ENCODE peak calls at places on chromosomes 3 and 15, in five cellular contexts. T is psoas muscle; L is CD8-positive, alpha-beta T cell; U is epithelial cell of prostate; P is small intestine. A is an unnamed sample.
A peak's percentile ranks its signal among the peaks of the same experiment; 100 is the strongest.

GRCh38 chr3:67531149-67532101 is 123.0 kb downstream of the SUCLG2 start:
- DNase-seq in L (no peak), T (no peak), U (no peak), P (no peak), A (no peak)

GRCh38 chr3:175746308-175746707 is 887.2 kb downstream of the NAALADL2 start:
- DNase-seq in U (no peak), L (no peak), T (no peak), P (no peak), A (no peak)

GRCh38 chr3:196694202-196694638 is 17.8 kb downstream of the CEP19 start:
- DNase-seq in L (no peak), U (no peak), P (no peak), T (no peak), A (no peak)

GRCh38 chr3:62375655-62376054 is 2.3 kb upstream of the FEZF2 start:
- DNase-seq in P (no peak), T (no peak), U (no peak), L (no peak), A (no peak)

GRCh38 chr3:107024481-107025153 is 352.6 kb upstream of the CCDC54 start:
- DNase-seq in L (no peak), P (no peak), T (peak; percentile 15), U (no peak), A (no peak)

GRCh38 chr3:126154391-126155279 is 25.8 kb downstream of the ALDH1L1 start:
- DNase-seq in U (no peak), P (no peak), L (peak; percentile 39), T (no peak), A (no peak)

GRCh38 chr3:60752800-60753199 is 498.5 kb downstream of the FHIT start:
- DNase-seq in U (no peak), T (no peak), L (no peak), P (no peak), A (no peak)

GRCh38 chr3:144810150-144810549 is 838.5 kb downstream of the DIPK2A start:
- DNase-seq in U (no peak), T (no peak), P (no peak), L (no peak), A (no peak)

GRCh38 chr3:43024183-43024865 is 45.2 kb downstream of the GASK1A start:
- DNase-seq in T (no peak), L (peak; percentile 76), U (no peak), P (no peak), A (no peak)

GRCh38 chr15:47384316-47384715 is 333.0 kb upstream of the SEMA6D start:
- DNase-seq in L (no peak), U (peak; percentile 55), P (no peak), T (no peak), A (no peak)

GRCh38 chr3:35659808-35660207 is 20.5 kb downstream of the ARPP21 start:
- DNase-seq in T (peak; percentile 59), U (peak; percentile 5), P (peak; percentile 42), L (no peak), A (no peak)

GRCh38 chr15:35491173-35491572 is 54.8 kb downstream of the DPH6 start:
- DNase-seq in T (no peak), U (no peak), P (no peak), L (no peak), A (no peak)

GRCh38 chr15:42194502-42194901 is 13.6 kb downstream of the VPS39 start:
- DNase-seq in U (peak; percentile 24), L (no peak), P (no peak), T (no peak), A (no peak)

GRCh38 chr3:122269045-122269444 is 56.0 kb upstream of the CSTA start:
- DNase-seq in L (no peak), T (no peak), U (no peak), P (no peak), A (no peak)

GRCh38 chr3:130850044-130850797 is 43.7 kb upstream of the ATP2C1 start:
- DNase-seq in U (peak; percentile 90), P (no peak), L (no peak), T (no peak), A (no peak)

DNA sequence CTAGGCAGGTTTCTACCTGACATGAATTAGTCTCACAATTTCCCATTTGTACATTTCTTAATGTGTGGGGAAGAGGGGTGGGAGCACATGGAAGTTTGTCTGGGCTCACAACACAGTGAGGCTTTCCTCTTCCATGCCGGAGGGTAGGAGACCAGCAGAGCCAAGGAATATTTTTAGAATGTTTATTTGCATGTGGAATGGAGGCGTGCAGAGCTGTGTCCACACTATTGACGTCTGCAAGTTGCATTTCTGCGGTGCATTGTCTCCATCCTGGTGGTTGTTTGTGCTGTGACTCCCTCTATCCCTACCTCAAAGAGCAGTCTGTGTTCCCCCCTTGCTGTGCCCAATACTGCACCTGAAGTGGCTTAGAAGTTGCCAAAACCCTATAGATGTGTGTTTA is 103.1 kb upstream of the LRTM1 start:
- DNase-seq in P (no peak), L (no peak), T (no peak), U (no peak), A (no peak)
- H3K27ac ChIP-seq in P (no peak overlapping the region), L (no peak overlapping the region), T (no peak overlapping the region), U (no peak overlapping the region), A (no peak overlapping the region)

GRCh38 chr15:98893407-98893806 is 114.2 kb downstream of the PGPEP1L start:
- DNase-seq in T (no peak), U (no peak), L (no peak), P (no peak), A (no peak)
- H3K27ac ChIP-seq in T (no peak overlapping the region), U (peak overlapping the region; percentile 94), L (no peak overlapping the region), P (no peak overlapping the region), A (no peak overlapping the region)

GRCh38 chr3:11438636-11439035 is 166.4 kb downstream of the ATG7 start:
- DNase-seq in T (no peak), P (no peak), L (no peak), U (no peak), A (no peak)

GRCh38 chr3:11435420-11435819 is 163.2 kb downstream of the ATG7 start:
- DNase-seq in P (no peak), U (no peak), T (no peak), L (no peak), A (no peak)

GRCh38 chr3:11436775-11437174 is 164.6 kb downstream of the ATG7 start:
- DNase-seq in L (no peak), U (no peak), T (no peak), P (no peak), A (no peak)

GRCh38 chr3:11434697-11435096 is 162.5 kb downstream of the ATG7 start:
- DNase-seq in P (no peak), T (no peak), L (no peak), U (no peak), A (no peak)

GRCh38 chr3:11437506-11437905 is 165.3 kb downstream of the ATG7 start:
- DNase-seq in T (no peak), P (no peak), L (no peak), U (no peak), A (no peak)
- H3K27ac ChIP-seq in T (no peak overlapping the region), P (no peak overlapping the region), L (no peak overlapping the region), U (no peak overlapping the region), A (no peak overlapping the region)

DNA sequence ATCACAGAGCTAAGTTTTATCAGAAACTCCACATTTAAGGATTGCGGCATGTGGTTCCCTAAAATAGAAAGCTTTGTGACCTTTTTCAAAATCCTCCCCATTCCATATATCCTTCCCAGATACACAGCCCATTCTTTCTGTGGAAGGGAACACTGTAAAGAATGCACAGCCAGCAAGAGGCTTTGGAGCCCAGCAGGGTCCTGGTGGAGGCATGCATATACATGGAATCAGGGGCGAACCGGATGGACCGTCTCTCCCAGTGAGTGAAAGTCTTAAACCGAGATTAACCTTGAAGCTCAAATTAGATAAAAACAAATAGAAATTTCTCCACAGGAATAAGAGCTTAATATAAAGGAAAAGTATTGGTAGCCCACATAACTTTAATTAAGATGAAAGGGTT is 436.2 kb upstream of the MDFIC2 start:
- DNase-seq in L (no peak), T (no peak), U (no peak), P (no peak), A (peak; percentile 5)
- H3K27ac ChIP-seq in L (no peak overlapping the region), T (no peak overlapping the region), U (no peak overlapping the region), P (no peak overlapping the region), A (no peak overlapping the region)

GRCh38 chr3:178381555-178381954 is 154.7 kb upstream of the KCNMB2 start:
- DNase-seq in U (no peak), T (no peak), L (no peak), P (no peak), A (no peak)
- H3K27ac ChIP-seq in U (no peak overlapping the region), T (no peak overlapping the region), L (no peak overlapping the region), P (no peak overlapping the region), A (no peak overlapping the region)

DNA sequence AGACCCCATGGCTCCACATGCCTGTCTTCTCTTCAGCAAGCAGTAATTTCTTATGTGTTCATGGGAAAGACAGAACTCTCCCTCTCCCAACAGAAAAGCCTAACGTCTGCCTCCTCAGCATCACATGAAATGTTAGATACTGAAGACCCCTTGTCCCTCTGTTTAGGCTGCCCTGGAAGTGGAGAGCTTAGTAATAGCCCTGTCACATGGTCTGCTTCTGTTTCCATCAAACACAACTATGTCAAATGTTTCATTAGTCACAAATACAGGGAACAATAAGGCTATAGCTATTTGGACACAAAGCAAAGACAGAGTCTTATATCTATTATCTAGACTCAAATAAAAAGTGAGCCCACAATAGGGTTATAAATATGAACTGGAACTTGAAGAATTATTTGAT is 190.3 kb upstream of the TRIM42 start:
- DNase-seq in P (no peak), T (no peak), U (no peak), L (no peak), A (no peak)
- H3K27ac ChIP-seq in P (no peak overlapping the region), T (no peak overlapping the region), U (no peak overlapping the region), L (no peak overlapping the region), A (no peak overlapping the region)

GRCh38 chr3:149542375-149543312 is 68.1 kb downstream of the TM4SF4 start:
- DNase-seq in P (no peak), U (no peak), T (no peak), L (no peak), A (no peak)

GRCh38 chr3:149547954-149548728 is 73.6 kb downstream of the TM4SF4 start:
- DNase-seq in P (no peak), L (no peak), U (no peak), T (peak; percentile 65), A (no peak)

GRCh38 chr3:149548729-149549065 is 74.2 kb downstream of the TM4SF4 start:
- DNase-seq in P (no peak), L (no peak), U (no peak), T (no peak), A (no peak)

GRCh38 chr3:149551500-149551899 is 77.0 kb downstream of the TM4SF4 start:
- DNase-seq in P (no peak), U (no peak), L (no peak), T (no peak), A (no peak)

GRCh38 chr3:149547413-149547812 is 72.9 kb downstream of the TM4SF4 start:
- DNase-seq in P (no peak), U (no peak), T (peak; percentile 78), L (no peak), A (no peak)
- H3K27ac ChIP-seq in P (no peak overlapping the region), U (no peak overlapping the region), T (peak overlapping the region; percentile 59), L (no peak overlapping the region), A (no peak overlapping the region)